ENCODE peak calls at places on chromosome 7, in five cellular contexts. D is A549, N is HepG2, P is GM12878, U is upper lobe of left lung. T is an unnamed sample.

GRCh38 chr7:92010215-92010614 is 69.6 kb downstream of the AKAP9 start:
- ATAC-seq in D (peak; percentile 70), N (peak; percentile 34), P (no peak), U (no peak), T (no peak)

GRCh38 chr7:120992272-120993010 is 3.9 kb downstream of the CPED1 start:
- ATAC-seq in D (no peak), N (no peak), P (no peak), U (no peak), T (no peak)

GRCh38 chr7:47724335-47724982 is 142.5 kb upstream of the TNS3 start:
- ATAC-seq in D (no peak), N (peak; percentile 53), P (no peak), U (no peak), T (no peak)

GRCh38 chr7:87886875-87887274 is 10.6 kb downstream of the DBF4 start:
- ATAC-seq in D (no peak), N (no peak), P (no peak), U (no peak), T (no peak)

GRCh38 chr7:116524221-116524608 is 621 bp upstream of the CAV1 start:
- ATAC-seq in D (no peak), N (no peak), P (no peak), U (no peak), T (no peak)

GRCh38 chr7:77944183-77945182 is 145.9 kb downstream of the PHTF2 start:
- ATAC-seq in D (no peak), N (no peak), P (no peak), U (no peak), T (no peak)

GRCh38 chr7:151858456-151858855 is 18.5 kb downstream of the PRKAG2 start:
- ATAC-seq in D (no peak), N (no peak), P (no peak), U (no peak), T (no peak)

GRCh38 chr7:135741905-135742304 is 6.7 kb downstream of the FAM180A start:
- ATAC-seq in D (no peak), N (no peak), P (no peak), U (no peak), T (no peak)

GRCh38 chr7:17144313-17144712 is 154.1 kb upstream of the AHR start:
- ATAC-seq in D (peak; percentile 77), N (no peak), P (peak; percentile 46), U (peak; percentile 72), T (no peak)

GRCh38 chr7:52071744-52072143 is 755.1 kb upstream of the COBL start:
- ATAC-seq in D (no peak), N (no peak), P (no peak), U (no peak), T (no peak)

GRCh38 chr7:35289376-35289775 is 35.5 kb upstream of the TBX20 start:
- ATAC-seq in D (no peak), N (no peak), P (no peak), U (no peak), T (no peak)

GRCh38 chr7:132343196-132343595 is 233.1 kb downstream of the PLXNA4 start:
- ATAC-seq in D (no peak), N (no peak), P (no peak), U (peak; percentile 70), T (peak; percentile 83)

GRCh38 chr7:143913945-143914615 is 12.1 kb upstream of the TCAF1 start:
- ATAC-seq in D (no peak), N (peak; percentile 79), P (no peak), U (no peak), T (no peak)

GRCh38 chr7:148972360-148972759 is 55.9 kb downstream of the PDIA4 start:
- ATAC-seq in D (no peak), N (no peak), P (no peak), U (peak; percentile 69), T (no peak)

GRCh38 chr7:30625283-30625682 is 30.6 kb downstream of the GARS1 start:
- ATAC-seq in D (peak; percentile 39), N (no peak), P (no peak), U (no peak), T (no peak)

GRCh38 chr7:157691521-157692155 is 354.8 kb downstream of the DNAJB6 start:
- ATAC-seq in D (no peak), N (peak; percentile 36), P (no peak), U (no peak), T (no peak)

DNA sequence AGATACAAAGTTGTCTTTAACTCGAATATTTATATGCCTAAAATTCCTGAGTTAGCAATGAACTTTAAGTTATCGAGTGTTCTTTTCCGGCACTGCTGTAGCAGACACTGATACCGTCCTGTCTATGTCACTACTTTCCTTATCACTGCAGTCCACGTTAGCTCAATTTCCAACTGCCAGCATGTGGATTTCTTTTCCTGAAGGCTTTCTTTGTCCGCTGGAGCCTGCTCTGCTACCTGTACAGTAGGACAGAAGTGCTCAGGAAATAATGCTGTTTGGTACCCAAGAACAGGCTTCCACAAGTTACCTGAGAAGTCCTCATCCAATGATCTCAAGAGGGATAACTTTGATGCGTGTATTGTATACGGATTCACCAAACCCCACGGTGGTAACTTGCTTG is 329.4 kb downstream of the NXPH1 start:
- ATAC-seq in D (no peak), N (no peak), P (no peak), U (no peak), T (no peak)
- TF ChIP-seq EP300 in D (no peak), N (no peak), P (no peak), U (no peak), T (no peak)

GRCh38 chr7:26199301-26200112 is 1.0 kb downstream of the HNRNPA2B1 start:
- ATAC-seq in D (peak; percentile 14), N (peak; percentile 2), P (peak; percentile 12), U (peak; percentile 49), T (peak; percentile 19)
- TF ChIP-seq POLR2A in D (no peak), N (peak; percentile 31), P (no peak), U (no peak), T (peak; percentile 38)

GRCh38 chr7:23689165-23689564 is 9.2 kb downstream of the FAM221A start:
- ATAC-seq in D (no peak), N (no peak), P (no peak), U (no peak), T (no peak)

GRCh38 chr7:23691320-23691719 is 11.3 kb downstream of the FAM221A start:
- ATAC-seq in D (no peak), N (no peak), P (no peak), U (no peak), T (no peak)

GRCh38 chr7:23685770-23686169 is 5.8 kb downstream of the FAM221A start:
- ATAC-seq in D (no peak), N (no peak), P (peak; percentile 54), U (no peak), T (no peak)

GRCh38 chr7:23687011-23687410 is 7.0 kb downstream of the FAM221A start:
- ATAC-seq in D (no peak), N (no peak), P (no peak), U (no peak), T (no peak)
- H3K27ac ChIP-seq in D (no peak overlapping the region), N (no peak overlapping the region), P (no peak overlapping the region), U (no peak overlapping the region), T (no peak overlapping the region)

GRCh38 chr7:137753067-137753466 is 93.7 kb downstream of the DGKI start:
- ATAC-seq in D (no peak), N (no peak), P (no peak), U (no peak), T (no peak)

GRCh38 chr7:137751361-137752009 is 95.3 kb downstream of the DGKI start:
- ATAC-seq in D (no peak), N (no peak), P (peak; percentile 36), U (no peak), T (no peak)

GRCh38 chr7:137755846-137756685 is 90.7 kb downstream of the DGKI start:
- ATAC-seq in D (no peak), N (no peak), P (peak; percentile 27), U (no peak), T (no peak)

GRCh38 chr7:137755438-137755837 is 91.3 kb downstream of the DGKI start:
- ATAC-seq in D (no peak), N (no peak), P (peak; percentile 2), U (peak; percentile 38), T (no peak)

DNA sequence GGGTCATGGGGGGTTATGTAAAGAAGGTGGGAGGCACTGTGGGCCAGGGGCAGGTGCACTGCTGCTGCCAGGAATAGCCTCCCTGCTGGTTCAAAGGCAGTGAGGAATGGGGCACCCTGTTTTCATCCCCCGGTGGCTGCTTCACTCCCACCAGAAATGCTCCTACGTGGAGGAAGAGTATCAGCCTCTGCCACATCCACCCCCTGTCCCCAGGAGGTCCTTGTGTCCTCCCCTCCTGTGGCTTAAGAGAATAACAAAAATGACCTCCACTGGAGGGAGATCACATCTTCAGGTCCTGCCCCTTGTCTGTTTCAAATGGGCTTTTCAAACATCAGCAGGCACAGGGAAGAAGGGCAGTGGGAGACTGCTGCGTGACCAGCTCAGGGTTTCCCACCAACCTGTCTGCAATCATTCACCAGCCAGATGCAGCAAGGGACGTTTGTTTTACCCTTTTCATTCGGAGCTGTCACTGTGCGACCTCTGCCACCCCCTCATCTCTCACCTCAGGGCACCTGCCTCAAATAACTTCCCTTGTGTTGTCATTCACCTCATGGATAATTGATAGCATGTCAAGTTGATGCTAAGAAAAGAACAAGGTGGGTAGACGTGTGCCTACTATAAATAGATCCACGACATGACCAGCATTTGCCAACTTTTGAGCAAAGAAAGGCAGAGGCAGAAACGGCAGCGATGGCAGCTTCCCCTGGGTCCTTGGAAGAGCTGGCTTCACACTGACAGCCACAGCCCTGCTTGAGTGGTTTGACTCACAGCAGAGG is 92.5 kb downstream of the DGKI start:
- ATAC-seq in D (peak; percentile 18), N (no peak), P (peak; percentile 72), U (no peak), T (no peak)
- TF ChIP-seq EP300 in D (no peak), N (no peak), P (peak; percentile 76), U (no peak), T (no peak)

DNA sequence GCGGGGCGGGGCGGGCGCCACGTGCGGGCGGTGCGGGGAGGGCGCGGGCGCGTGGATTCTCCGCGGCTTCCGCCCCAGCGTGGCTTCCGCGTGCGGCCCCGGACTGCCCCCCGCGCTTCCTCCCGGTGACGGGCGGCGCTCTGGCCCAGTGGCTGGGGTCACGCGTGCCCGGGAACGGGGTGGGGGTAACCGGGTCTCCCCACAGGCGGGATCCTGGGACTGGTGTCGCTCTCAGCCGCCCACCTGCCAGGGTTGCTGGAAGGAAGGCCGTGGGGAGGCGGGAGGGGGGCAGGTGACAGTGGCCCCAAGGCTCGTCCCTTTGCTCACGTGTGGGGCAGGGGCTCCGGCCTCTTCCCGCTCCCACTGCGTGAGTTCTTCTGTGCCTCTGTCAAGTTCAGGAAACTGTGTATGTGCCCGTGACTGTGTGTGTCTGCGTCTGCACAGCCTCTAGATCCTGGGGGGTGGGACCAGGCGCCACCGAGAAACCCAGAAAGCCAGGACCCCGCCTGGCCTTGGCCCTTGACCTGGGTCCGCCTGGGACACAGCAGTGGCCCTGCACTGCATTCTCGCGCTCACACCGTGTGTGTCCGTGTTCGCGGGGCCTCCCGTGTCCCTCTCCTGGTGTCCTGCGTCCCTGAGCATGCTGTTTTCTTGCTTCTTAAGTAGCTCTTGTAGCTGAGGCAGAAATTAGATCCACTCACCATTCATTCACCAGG is 919 bp downstream of the MAFK start:
- ATAC-seq in D (no peak), N (peak; percentile 21), P (peak; percentile 11), U (peak; percentile 16), T (peak; percentile 5)
- TF ChIP-seq POLR2A in D (peak; percentile 9), N (no peak), P (peak; percentile 59), U (peak; percentile 53), T (peak; percentile 9)

T was measured in gastroesophageal sphincter.